ENCODE peak calls at places on chromosomes 3 and 15, in four cellular contexts. M is tibial artery, P is heart left ventricle, O is PC-3. D is an unnamed sample. For H3K4me1, the result is how much of the 10 kb centered on the place peaks cover.

GRCh38 chr15:59791646-59792208 is 102.6 kb upstream of the BNIP2 start:
- DNase-seq in O (no peak), M (no peak), P (no peak), D (peak)

GRCh38 chr3:140470962-140471361 is 206.9 kb upstream of the TRIM42 start:
- DNase-seq in O (peak), P (no peak), M (no peak), D (no peak)

GRCh38 chr3:70990723-70991122 is 592.8 kb downstream of the FOXP1 start:
- DNase-seq in M (no peak), O (no peak), P (no peak), D (no peak)

GRCh38 chr3:20916966-20917606 is 731.1 kb upstream of the SGO1 start:
- DNase-seq in M (no peak), O (no peak), P (no peak), D (no peak)

GRCh38 chr15:60673918-60674558 is 195.1 kb upstream of the ICE2 start:
- DNase-seq in M (peak), O (peak), P (no peak), D (no peak)

GRCh38 chr15:39084683-39085530 is 496.0 kb upstream of the THBS1 start:
- DNase-seq in M (no peak), O (no peak), P (peak), D (no peak)

GRCh38 chr3:161222662-161223061 is 1.6 kb downstream of the NMD3 start:
- DNase-seq in P (no peak), O (peak), M (no peak), D (peak)

GRCh38 chr3:194315088-194315964 is 35.8 kb downstream of the CPN2 start:
- DNase-seq in M (peak), O (peak), P (peak), D (peak)

GRCh38 chr3:52088445-52089367 is 32.3 kb upstream of the DUSP7 start:
- DNase-seq in M (peak), O (no peak), P (peak), D (no peak)

GRCh38 chr3:141686477-141687280 is 51.4 kb upstream of the RNF7 start:
- DNase-seq in P (peak), O (peak), M (peak), D (no peak)

GRCh38 chr15:81072551-81072950 is 61.5 kb upstream of the CFAP161 start:
- DNase-seq in M (no peak), P (no peak), O (peak), D (no peak)

GRCh38 chr3:48047841-48048456 is 31.7 kb upstream of the MAP4 start:
- DNase-seq in O (peak), M (no peak), P (no peak), D (no peak)

GRCh38 chr15:75200765-75201608 is 695 bp upstream of the C15orf39 start:
- DNase-seq in O (peak), P (peak), M (no peak), D (peak)

GRCh38 chr3:58041826-58042324 is 33.7 kb downstream of the FLNB start:
- DNase-seq in O (peak), M (no peak), P (no peak), D (no peak)

GRCh38 chr3:82610236-82610635 is 848.8 kb upstream of the GBE1 start:
- DNase-seq in P (no peak), O (no peak), M (no peak), D (no peak)

GRCh38 chr3:69462826-69463100 is 76.9 kb upstream of the FRMD4B start:
- DNase-seq in O (peak), M (no peak), P (no peak), D (no peak)

GRCh38 chr3:179956416-179956830 is 80.3 kb downstream of the PEX5L start:
- DNase-seq in M (no peak), P (no peak), O (no peak), D (peak)

GRCh38 chr15:101028321-101028720 is 109.2 kb downstream of the LRRK1 start:
- DNase-seq in O (no peak), M (peak), P (no peak), D (no peak)

GRCh38 chr3:48536787-48537186 is 19.8 kb downstream of the PFKFB4 start:
- DNase-seq in O (no peak), M (no peak), P (no peak), D (no peak)

GRCh38 chr3:136632625-136633081 is 119.5 kb downstream of the STAG1 start:
- DNase-seq in P (no peak), M (no peak), O (peak), D (no peak)

GRCh38 chr3:48271763-48272498 is 31.0 kb downstream of the ZNF589 start:
- DNase-seq in P (no peak), M (no peak), O (no peak), D (no peak)

GRCh38 chr15:90191344-90191687 is 9.8 kb upstream of the SEMA4B start:
- DNase-seq in M (no peak), P (no peak), O (no peak), D (no peak)
- H3K27ac ChIP-seq in M (peak), P (peak), O (no peak), D (peak)

GRCh38 chr3:122626515-122627180 is 49.2 kb downstream of the PARP15 start:
- DNase-seq in O (no peak), M (no peak), P (no peak), D (no peak)

GRCh38 chr3:122627301-122627700 is 49.9 kb downstream of the PARP15 start:
- DNase-seq in M (no peak), O (no peak), P (no peak), D (no peak)

GRCh38 chr3:122628567-122628966 is 51.1 kb downstream of the PARP15 start:
- DNase-seq in O (peak), M (no peak), P (no peak), D (no peak)

DNA sequence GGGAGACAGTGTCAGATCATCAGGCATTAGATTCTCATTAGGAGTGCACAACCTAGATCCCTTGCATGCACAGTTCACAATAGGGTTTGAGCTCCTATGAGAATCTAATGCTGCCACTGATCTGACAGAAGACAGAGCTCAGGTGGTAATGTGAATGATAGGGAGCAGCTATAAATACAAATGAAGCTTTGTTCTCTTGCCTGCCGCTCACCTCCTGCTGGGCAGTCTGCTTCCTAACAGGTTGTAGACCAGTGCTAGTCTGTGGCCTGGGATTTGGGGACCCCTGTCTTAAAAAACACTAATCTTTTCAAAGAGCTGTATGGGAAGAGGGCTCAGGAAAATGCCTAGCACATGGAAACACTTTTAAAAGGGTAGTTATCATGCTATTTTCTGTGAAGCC is 50.9 kb upstream of the PARP14 start:
- DNase-seq in P (no peak), O (no peak), M (no peak), D (no peak)
- H3K4me1 ChIP-seq in P (under half), O (under half), M (under half), D (under half)

DNA sequence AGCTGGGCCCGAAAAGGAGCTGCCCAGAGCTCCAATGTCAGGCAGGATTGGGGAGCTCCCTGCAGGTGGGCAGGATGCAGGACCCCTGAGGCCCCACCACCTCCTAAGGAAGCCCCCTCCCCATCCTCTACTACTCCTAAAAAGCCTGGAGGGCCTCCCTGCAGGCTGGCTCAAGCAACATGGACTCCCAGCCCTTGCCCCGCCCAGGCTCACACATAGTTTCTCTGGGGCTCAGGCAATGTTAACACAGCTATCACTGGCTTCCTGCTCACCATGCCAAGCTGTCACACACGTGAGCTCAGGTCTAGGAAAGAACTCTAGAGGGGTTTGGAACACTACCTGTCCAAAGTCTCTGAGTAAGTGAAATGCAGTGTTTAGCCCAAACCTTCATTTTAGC is 65.4 kb upstream of the ZNF148 start:
- DNase-seq in M (no peak), O (peak), P (no peak), D (no peak)
- H3K27ac ChIP-seq in M (no peak), O (no peak), P (no peak), D (no peak)

GRCh38 chr3:190013943-190014924 is 106.5 kb downstream of the P3H2 start:
- DNase-seq in M (no peak), O (peak), P (no peak), D (no peak)

GRCh38 chr3:190012784-190013183 is 107.9 kb downstream of the P3H2 start:
- DNase-seq in P (no peak), M (no peak), O (peak), D (no peak)

GRCh38 chr3:190010486-190010885 is 110.2 kb downstream of the P3H2 start:
- DNase-seq in O (no peak), P (no peak), M (no peak), D (no peak)

GRCh38 chr3:190014940-190015339 is 105.8 kb downstream of the P3H2 start:
- DNase-seq in O (no peak), P (no peak), M (no peak), D (no peak)

GRCh38 chr3:190012314-190012782 is 108.3 kb downstream of the P3H2 start:
- DNase-seq in O (peak), P (no peak), M (no peak), D (no peak)
- H3K4me1 ChIP-seq in O (under half), P (under half), M (under half), D (under half)

D was measured in OCI-LY7.